ENCODE peak calls at places on chromosome 12, in ten cellular contexts. K is CD8-positive, alpha-beta memory T cell; V is stomach; D is testis; X is astrocyte of the spinal cord; R is neural progenitor cell; Y is IMR-90; U is heart right ventricle; Z is fibroblast of mammary gland; B is AG04450. J is an unnamed sample.

GRCh38 chr12:42538203-42538602 is 51.3 kb downstream of the PRICKLE1 start:
- DNase-seq in K (no peak), V (no peak), D (no peak), X (no peak), R (no peak), Y (no peak), U (no peak), Z (no peak), B (no peak), J (no peak)

GRCh38 chr12:69523433-69524330 is 53.5 kb downstream of the FRS2 start:
- DNase-seq in K (no peak), V (no peak), D (no peak), X (no peak), R (no peak), Y (no peak), U (peak), Z (no peak), B (no peak), J (no peak)

GRCh38 chr12:24719293-24719721 is 229.6 kb downstream of the BCAT1 start:
- DNase-seq in K (no peak), V (no peak), D (no peak), X (peak), R (no peak), Y (peak), U (no peak), Z (peak), B (no peak), J (no peak)

GRCh38 chr12:27627123-27627835 is 69.0 kb upstream of the REP15 start:
- DNase-seq in K (no peak), V (no peak), D (no peak), X (peak), R (no peak), Y (peak), U (no peak), Z (peak), B (peak), J (no peak)

GRCh38 chr12:3536096-3536875 is 45.3 kb downstream of the PRMT8 start:
- DNase-seq in K (no peak), V (no peak), D (no peak), X (no peak), R (no peak), Y (no peak), U (no peak), Z (no peak), B (no peak), J (no peak)

GRCh38 chr12:15982071-15982470 is 70.9 kb downstream of the DERA start:
- DNase-seq in K (no peak), V (no peak), D (no peak), X (no peak), R (no peak), Y (peak), U (no peak), Z (peak), B (no peak), J (no peak)

GRCh38 chr12:81573228-81573627 is 185.9 kb downstream of the PPFIA2 start:
- DNase-seq in K (no peak), V (no peak), D (no peak), X (peak), R (no peak), Y (peak), U (no peak), Z (peak), B (no peak), J (no peak)

GRCh38 chr12:114579389-114579788 is 104.6 kb downstream of the TBX3 start:
- DNase-seq in K (no peak), V (no peak), D (no peak), X (no peak), R (no peak), Y (no peak), U (no peak), Z (peak), B (no peak), J (no peak)

GRCh38 chr12:50060120-50060468 is 2.7 kb downstream of the ASIC1 start:
- DNase-seq in K (no peak), V (no peak), D (no peak), X (no peak), R (no peak), Y (no peak), U (no peak), Z (no peak), B (no peak), J (no peak)

DNA sequence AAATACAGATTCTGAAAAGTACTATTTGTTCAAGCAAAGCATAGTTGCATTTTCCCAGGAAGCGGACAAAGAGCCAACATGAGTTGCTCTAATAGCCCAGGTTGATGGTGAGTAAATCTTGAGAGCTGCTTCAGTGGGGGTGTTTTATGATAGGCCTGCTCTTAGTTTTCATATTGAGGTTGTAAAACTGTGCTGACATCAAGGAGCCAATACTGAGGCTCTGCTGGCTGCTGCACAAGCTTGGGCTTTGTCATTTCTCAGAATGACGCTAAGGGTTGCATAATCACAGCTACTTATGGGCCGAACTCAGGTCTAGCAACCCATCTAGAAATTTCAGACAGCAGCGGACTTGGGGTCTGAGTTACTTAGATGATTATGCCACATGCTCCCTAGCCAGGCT is 11.5 kb downstream of the TBC1D30 start:
- DNase-seq in K (no peak), V (no peak), D (no peak), X (no peak), R (no peak), Y (no peak), U (no peak), Z (no peak), B (no peak), J (no peak)
- H3K4me3 ChIP-seq in K (no peak), V (no peak), D (no peak), X (no peak), R (no peak), Y (no peak), U (no peak), Z (no peak), B (no peak), J (no peak)

GRCh38 chr12:14260011-14260993 is 105.2 kb upstream of the ATF7IP start:
- DNase-seq in K (no peak), V (peak), D (peak), X (peak), R (peak), Y (peak), U (peak), Z (peak), B (peak), J (no peak)
- H3K4me3 ChIP-seq in K (no peak), V (peak), D (peak), X (no peak), R (no peak), Y (no peak), U (peak), Z (no peak), B (no peak), J (no peak)

GRCh38 chr12:6820171-6820570 is 1.4 kb upstream of the GPR162 start:
- DNase-seq in K (no peak), V (no peak), D (no peak), X (no peak), R (peak), Y (no peak), U (no peak), Z (no peak), B (no peak), J (no peak)
- H3K4me3 ChIP-seq in K (no peak), V (no peak), D (no peak), X (no peak), R (peak), Y (no peak), U (no peak), Z (no peak), B (no peak), J (no peak)

GRCh38 chr12:93315907-93316622 is 61.7 kb upstream of the NUDT4 start:
- DNase-seq in K (no peak), V (no peak), D (peak), X (no peak), R (no peak), Y (peak), U (no peak), Z (peak), B (no peak), J (no peak)
- H3K4me3 ChIP-seq in K (no peak), V (no peak), D (no peak), X (no peak), R (no peak), Y (no peak), U (no peak), Z (no peak), B (no peak), J (no peak)

DNA sequence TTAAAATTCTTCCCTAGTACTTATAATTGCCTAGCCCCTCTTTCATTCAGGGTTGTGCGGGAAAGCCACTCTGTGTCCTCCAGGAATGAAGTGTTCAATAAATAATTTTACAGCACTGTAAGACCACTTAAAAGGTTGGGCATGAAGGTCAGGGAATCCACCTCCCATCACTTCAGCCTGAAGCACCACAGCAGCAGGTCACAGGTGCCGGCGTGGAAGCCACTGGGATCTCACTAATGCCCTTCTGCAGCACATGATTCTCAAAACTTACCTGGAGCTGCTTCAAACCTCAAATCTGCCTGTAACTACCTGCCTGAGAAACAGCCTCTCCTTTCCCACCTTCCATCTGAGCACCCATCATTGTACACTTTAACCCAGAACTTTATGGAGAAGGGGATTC is 159.5 kb downstream of the ANO4 start:
- DNase-seq in K (no peak), V (no peak), D (no peak), X (no peak), R (no peak), Y (no peak), U (no peak), Z (no peak), B (no peak), J (no peak)
- H3K4me3 ChIP-seq in K (no peak), V (no peak), D (no peak), X (no peak), R (no peak), Y (no peak), U (no peak), Z (no peak), B (no peak), J (no peak)

GRCh38 chr12:47901285-47902093 is 3.3 kb downstream of the VDR start:
- DNase-seq in K (no peak), V (no peak), D (no peak), X (no peak), R (no peak), Y (no peak), U (no peak), Z (no peak), B (no peak), J (no peak)

GRCh38 chr12:47899466-47899865 is 5.3 kb downstream of the VDR start:
- DNase-seq in K (no peak), V (no peak), D (no peak), X (no peak), R (no peak), Y (no peak), U (no peak), Z (no peak), B (no peak), J (no peak)

GRCh38 chr12:47902131-47902639 is 2.6 kb downstream of the VDR start:
- DNase-seq in K (no peak), V (no peak), D (no peak), X (no peak), R (no peak), Y (no peak), U (no peak), Z (no peak), B (no peak), J (no peak)

GRCh38 chr12:47900480-47901129 is 4.2 kb downstream of the VDR start:
- DNase-seq in K (no peak), V (peak), D (no peak), X (no peak), R (no peak), Y (no peak), U (no peak), Z (no peak), B (no peak), J (no peak)

DNA sequence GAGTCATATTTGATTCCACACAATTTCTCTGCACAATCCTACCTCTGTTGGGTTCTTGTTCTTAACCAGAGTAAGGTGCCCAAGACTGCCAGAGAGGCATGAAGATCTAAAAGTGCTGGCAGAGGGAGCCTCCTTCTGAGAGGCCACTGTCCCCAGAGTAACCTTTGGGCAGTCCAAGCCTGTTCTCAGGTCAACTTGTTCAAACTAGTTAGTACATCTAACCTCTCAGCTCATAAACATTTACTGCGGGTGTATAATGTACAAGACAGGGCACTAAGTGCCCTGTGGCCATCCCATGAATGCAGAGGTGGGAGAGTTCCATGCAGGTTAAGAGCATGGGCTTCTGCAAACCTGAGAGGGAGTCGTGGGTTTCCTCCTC is 4.7 kb downstream of the VDR start:
- DNase-seq in K (no peak), V (no peak), D (no peak), X (no peak), R (no peak), Y (no peak), U (no peak), Z (no peak), B (no peak), J (no peak)
- H3K4me3 ChIP-seq in K (no peak), V (no peak), D (no peak), X (no peak), R (no peak), Y (no peak), U (no peak), Z (no peak), B (no peak), J (no peak)

GRCh38 chr12:116265361-116266128 is 11.9 kb downstream of the MED13L start:
- DNase-seq in K (no peak), V (no peak), D (no peak), X (no peak), R (no peak), Y (no peak), U (no peak), Z (peak), B (no peak), J (no peak)
- H3K4me3 ChIP-seq in K (no peak), V (no peak), D (no peak), X (no peak), R (no peak), Y (no peak), U (no peak), Z (no peak), B (no peak), J (no peak)

DNA sequence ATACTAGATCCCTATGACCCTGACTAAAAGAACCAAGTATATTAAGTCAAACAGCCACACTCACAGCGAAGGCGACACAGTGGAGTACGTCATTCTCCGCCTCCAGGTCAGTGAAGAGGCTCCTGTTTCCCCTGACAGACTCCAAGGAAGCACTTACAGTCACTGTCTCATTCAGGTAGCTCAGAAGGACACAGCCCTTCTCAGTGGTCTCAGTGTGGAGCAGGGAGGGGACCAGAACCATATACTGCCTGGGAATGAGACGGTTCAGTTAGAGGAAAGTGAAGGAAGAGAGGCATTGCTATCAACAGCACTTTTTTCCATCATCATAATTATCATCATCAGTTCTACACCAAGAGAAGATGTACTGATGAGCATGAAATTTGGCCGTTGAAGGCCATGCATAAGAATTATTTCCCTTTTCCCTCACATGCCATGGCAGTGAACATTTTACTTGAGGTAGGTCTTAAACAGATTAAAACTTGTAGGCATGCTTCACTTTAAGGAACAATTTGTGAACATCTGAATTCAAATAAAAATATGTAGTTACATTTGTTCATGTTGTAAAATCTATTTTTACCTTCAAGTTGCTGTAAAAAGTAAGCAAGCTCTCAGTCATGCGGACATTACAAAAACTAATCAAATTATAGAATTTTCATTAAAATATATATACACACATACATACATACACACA is 2.3 kb downstream of the A2M start:
- DNase-seq in K (no peak), V (no peak), D (no peak), X (no peak), R (no peak), Y (no peak), U (no peak), Z (no peak), B (no peak), J (no peak)
- H3K4me3 ChIP-seq in K (no peak), V (peak), D (no peak), X (no peak), R (no peak), Y (no peak), U (peak), Z (no peak), B (no peak), J (no peak)

GRCh38 chr12:7091171-7091570 is 1.1 kb downstream of the C1R start:
- DNase-seq in K (no peak), V (no peak), D (peak), X (no peak), R (no peak), Y (no peak), U (no peak), Z (no peak), B (no peak), J (no peak)
- H3K4me3 ChIP-seq in K (no peak), V (peak), D (no peak), X (no peak), R (no peak), Y (peak), U (peak), Z (peak), B (peak), J (no peak)

J was measured in BE2C.